ENCODE peak calls at places on chromosomes 5 and 9, in five cellular contexts. L is H9, S is mesenchymal stem cell, D is IMR-90, W is neuronal stem cell. U is an unnamed sample. For H3K9me3, the result is how much of the 10 kb centered on the place peaks cover.

GRCh38 chr9:121369595-121370265 is at the start of gene STOM:
- DNase-seq in L (no peak), S (peak), D (peak), W (no peak), U (no peak)

GRCh38 chr9:127498298-127498697 is 47.0 kb downstream of the LRSAM1 start:
- DNase-seq in L (no peak), S (no peak), D (no peak), W (no peak), U (no peak)

GRCh38 chr5:43602456-43602817 is 543 bp upstream of the NNT start:
- DNase-seq in L (peak), S (peak), D (peak), W (peak), U (peak)

GRCh38 chr5:37855438-37855837 is 15.6 kb upstream of the GDNF start:
- DNase-seq in L (no peak), S (no peak), D (no peak), W (no peak), U (no peak)

GRCh38 chr5:180628827-180629702 is 20.3 kb downstream of the FLT4 start:
- DNase-seq in L (no peak), S (no peak), D (no peak), W (no peak), U (no peak)

GRCh38 chr9:92618633-92619225 is 51.2 kb downstream of the IPPK start:
- DNase-seq in L (peak), S (no peak), D (no peak), W (no peak), U (no peak)

GRCh38 chr9:72305102-72305546 is 59.9 kb downstream of the ZFAND5 start:
- DNase-seq in L (peak), S (peak), D (peak), W (peak), U (peak)

GRCh38 chr9:18721267-18722079 is 247.5 kb downstream of the ADAMTSL1 start:
- DNase-seq in L (no peak), S (no peak), D (no peak), W (no peak), U (no peak)

GRCh38 chr9:131266301-131267229 is 9.7 kb downstream of the FAM78A start:
- DNase-seq in L (no peak), S (no peak), D (no peak), W (no peak), U (no peak)

GRCh38 chr5:38420246-38420645 is 136.2 kb downstream of the LIFR start:
- DNase-seq in L (no peak), S (peak), D (peak), W (no peak), U (no peak)

GRCh38 chr9:1050125-1050895 is at the start of gene DMRT2:
- DNase-seq in L (peak), S (no peak), D (peak), W (peak), U (peak)

GRCh38 chr5:88452820-88453219 is 184.2 kb upstream of the TMEM161B start:
- DNase-seq in L (no peak), S (peak), D (peak), W (no peak), U (no peak)

GRCh38 chr9:706606-707451 is 134.7 kb upstream of the DMRT1 start:
- DNase-seq in L (peak), S (peak), D (peak), W (peak), U (peak)

GRCh38 chr5:28313543-28314334 is 1275.4 kb upstream of the CDH9 start:
- DNase-seq in L (no peak), S (no peak), D (no peak), W (no peak), U (peak)

GRCh38 chr9:98455957-98456621 is 200.6 kb upstream of the TBC1D2 start:
- DNase-seq in L (no peak), S (no peak), D (peak), W (no peak), U (no peak)

GRCh38 chr5:157342822-157343402 is 77.0 kb downstream of the CYFIP2 start:
- DNase-seq in L (peak), S (peak), D (no peak), W (no peak), U (peak)

GRCh38 chr9:114720296-114720695 is 38.3 kb upstream of the TEX48 start:
- DNase-seq in L (no peak), S (no peak), D (peak), W (no peak), U (no peak)

GRCh38 chr9:16062542-16063240 is 509.8 kb downstream of the CCDC171 start:
- DNase-seq in L (no peak), S (peak), D (peak), W (no peak), U (no peak)

GRCh38 chr9:135080286-135081263 is 6.9 kb upstream of the OLFM1 start:
- DNase-seq in L (peak), S (no peak), D (no peak), W (no peak), U (no peak)

GRCh38 chr9:75844321-75844720 is 46.2 kb upstream of the PCSK5 start:
- DNase-seq in L (no peak), S (no peak), D (no peak), W (no peak), U (peak)

GRCh38 chr5:108345541-108346171 is 36.2 kb downstream of the FBXL17 start:
- DNase-seq in L (no peak), S (peak), D (peak), W (peak), U (peak)

GRCh38 chr5:57383093-57383861 is 99.3 kb downstream of the ACTBL2 start:
- DNase-seq in L (no peak), S (peak), D (peak), W (no peak), U (peak)

GRCh38 chr9:18550286-18550685 is 76.3 kb downstream of the ADAMTSL1 start:
- DNase-seq in L (no peak), S (no peak), D (no peak), W (no peak), U (no peak)

GRCh38 chr9:15146121-15146820 is 160.7 kb downstream of the TTC39B start:
- DNase-seq in L (no peak), S (no peak), D (no peak), W (peak), U (no peak)

GRCh38 chr5:171592741-171593140 is 173.3 kb downstream of the FGF18 start:
- DNase-seq in L (no peak), S (no peak), D (no peak), W (no peak), U (no peak)

GRCh38 chr9:90878562-90878961 is 76.9 kb downstream of the SYK start:
- DNase-seq in L (no peak), S (no peak), D (no peak), W (no peak), U (peak)

GRCh38 chr9:105129731-105130130 is 114.7 kb upstream of the SLC44A1 start:
- DNase-seq in L (no peak), S (no peak), D (no peak), W (no peak), U (peak)

GRCh38 chr5:58317009-58317408 is 142.9 kb downstream of the PLK2 start:
- DNase-seq in L (no peak), S (peak), D (no peak), W (no peak), U (no peak)

GRCh38 chr5:148511832-148512347 is 128.1 kb downstream of the FBXO38 start:
- DNase-seq in L (no peak), S (no peak), D (no peak), W (no peak), U (no peak)

GRCh38 chr5:175789670-175790069 is 81.7 kb upstream of the CPLX2 start:
- DNase-seq in L (no peak), S (no peak), D (no peak), W (no peak), U (no peak)

GRCh38 chr5:131514316-131515275 is 120.4 kb downstream of the RAPGEF6 start:
- DNase-seq in L (no peak), S (no peak), D (peak), W (no peak), U (no peak)

GRCh38 chr9:27145143-27145542 is 36.1 kb downstream of the TEK start:
- DNase-seq in L (no peak), S (no peak), D (no peak), W (no peak), U (no peak)

GRCh38 chr5:109739741-109740140 is 50.0 kb downstream of the MAN2A1 start:
- DNase-seq in L (peak), S (peak), D (peak), W (peak), U (peak)

GRCh38 chr9:86341007-86341491 is 13.2 kb downstream of the TUT7 start:
- DNase-seq in L (no peak), S (no peak), D (no peak), W (no peak), U (no peak)

GRCh38 chr5:93599427-93600146 is 16.6 kb downstream of the NR2F1 start:
- DNase-seq in L (peak), S (peak), D (peak), W (no peak), U (no peak)

GRCh38 chr5:141961466-141961865 is 3.5 kb upstream of the PCDH12 start:
- DNase-seq in L (no peak), S (no peak), D (no peak), W (no peak), U (no peak)

GRCh38 chr5:8908055-8908683 is 637.7 kb downstream of the SEMA5A start:
- DNase-seq in L (peak), S (peak), D (peak), W (peak), U (peak)

GRCh38 chr5:8912106-8912505 is 633.8 kb downstream of the SEMA5A start:
- DNase-seq in L (no peak), S (no peak), D (peak), W (no peak), U (no peak)

GRCh38 chr5:8905021-8905420 is 640.9 kb downstream of the SEMA5A start:
- DNase-seq in L (no peak), S (peak), D (peak), W (no peak), U (no peak)

GRCh38 chr5:8907168-8907868 is 638.6 kb downstream of the SEMA5A start:
- DNase-seq in L (no peak), S (peak), D (peak), W (no peak), U (no peak)

GRCh38 chr5:8906303-8906967 is 639.4 kb downstream of the SEMA5A start:
- DNase-seq in L (no peak), S (peak), D (peak), W (no peak), U (no peak)
- H4K8ac ChIP-seq in L (no peak), S (no peak), D (peak), W (no peak), U (no peak)

GRCh38 chr5:45826055-45826454 is 129.9 kb upstream of the HCN1 start:
- DNase-seq in L (no peak), S (no peak), D (no peak), W (no peak), U (no peak)
- H3K9me3 ChIP-seq in L (under half), S (under half), D (under half), W (under half), U (under half)

GRCh38 chr9:136482046-136482792 is 621 bp downstream of the SEC16A start:
- DNase-seq in L (no peak), S (peak), D (peak), W (peak), U (peak)
- H3K18ac ChIP-seq in L (peak), S (peak), D (no peak), W (peak), U (peak)

GRCh38 chr5:178502401-178503100 is 87.6 kb downstream of the COL23A1 start:
- DNase-seq in L (no peak), S (peak), D (no peak), W (no peak), U (no peak)
- H4K8ac ChIP-seq in L (no peak), S (no peak), D (no peak), W (no peak), U (no peak)

GRCh38 chr5:107169871-107170270 is 500.9 kb downstream of the EFNA5 start:
- DNase-seq in L (no peak), S (no peak), D (no peak), W (no peak), U (peak)
- H3K9me3 ChIP-seq in L (under half), S (under half), D (under half), W (under half), U (under half)